ENCODE peak calls at places on chromosomes 16 and 17, in four cellular contexts. R is PC-9, T is H9, I is neural progenitor cell. O is an unnamed sample.

GRCh38 chr17:50114849-50115357 is 15.1 kb downstream of the SAMD14 start:
- DNase-seq in T (peak), I (peak), R (peak), O (no peak)

GRCh38 chr16:81641403-81642106 is 137.5 kb upstream of the PLCG2 start:
- DNase-seq in T (peak), R (no peak), I (peak), O (no peak)

GRCh38 chr17:50841949-50842354 is 6.6 kb downstream of the WFIKKN2 start:
- DNase-seq in T (peak), I (peak), R (peak), O (peak)

GRCh38 chr16:27692576-27692975 is 142.6 kb downstream of the KATNIP start:
- DNase-seq in R (no peak), I (no peak), T (no peak), O (no peak)

GRCh38 chr17:49845210-49845782 is 2.6 kb downstream of the TAC4 start:
- DNase-seq in R (no peak), I (no peak), T (no peak), O (no peak)

GRCh38 chr17:6660765-6661463 is 9.4 kb downstream of the C17orf100 start:
- DNase-seq in I (no peak), R (no peak), T (peak), O (no peak)

GRCh38 chr17:56899403-56899802 is 14.4 kb downstream of the TRIM25 start:
- DNase-seq in R (no peak), I (no peak), T (no peak), O (no peak)

GRCh38 chr17:76383645-76384221 is 676 bp upstream of the SPHK1 start:
- DNase-seq in T (peak), R (no peak), I (peak), O (no peak)

GRCh38 chr17:68599873-68600122 is 1.4 kb downstream of the FAM20A start:
- DNase-seq in T (no peak), R (no peak), I (no peak), O (no peak)

GRCh38 chr16:82603784-82604411 is 22.9 kb upstream of the CDH13 start:
- DNase-seq in I (peak), R (no peak), T (peak), O (no peak)

GRCh38 chr17:68707032-68707431 is 105.9 kb upstream of the FAM20A start:
- DNase-seq in I (peak), R (no peak), T (no peak), O (no peak)

GRCh38 chr16:84330685-84331050 is 36.0 kb downstream of the WFDC1 start:
- DNase-seq in T (no peak), I (no peak), R (no peak), O (no peak)

GRCh38 chr16:4754865-4755264 is 12.1 kb downstream of the ZNF500 start:
- DNase-seq in I (no peak), R (no peak), T (no peak), O (no peak)

GRCh38 chr17:15502315-15503112 is 35.1 kb upstream of the CDRT4 start:
- DNase-seq in T (peak), R (no peak), I (peak), O (peak)

GRCh38 chr16:56732832-56733231 is 2.9 kb downstream of the NUP93 start:
- DNase-seq in R (no peak), I (no peak), T (no peak), O (no peak)

GRCh38 chr17:82691714-82692113 is 6.8 kb downstream of the RAB40B start:
- DNase-seq in I (no peak), T (no peak), R (no peak), O (no peak)

GRCh38 chr17:31609331-31609730 is 217.9 kb downstream of the RAB11FIP4 start:
- DNase-seq in I (no peak), T (no peak), R (no peak), O (peak)

GRCh38 chr17:34958438-34958837 is 2.8 kb downstream of the CCT6B start:
- DNase-seq in T (no peak), I (no peak), R (no peak), O (no peak)

GRCh38 chr17:34961093-34961911 is at the start of the genes CCT6B and ZNF830:
- DNase-seq in T (peak), I (peak), R (peak), O (peak)
- TF ChIP-seq CTCF in T (no peak), I (no peak), R (no peak), O (no peak)

DNA sequence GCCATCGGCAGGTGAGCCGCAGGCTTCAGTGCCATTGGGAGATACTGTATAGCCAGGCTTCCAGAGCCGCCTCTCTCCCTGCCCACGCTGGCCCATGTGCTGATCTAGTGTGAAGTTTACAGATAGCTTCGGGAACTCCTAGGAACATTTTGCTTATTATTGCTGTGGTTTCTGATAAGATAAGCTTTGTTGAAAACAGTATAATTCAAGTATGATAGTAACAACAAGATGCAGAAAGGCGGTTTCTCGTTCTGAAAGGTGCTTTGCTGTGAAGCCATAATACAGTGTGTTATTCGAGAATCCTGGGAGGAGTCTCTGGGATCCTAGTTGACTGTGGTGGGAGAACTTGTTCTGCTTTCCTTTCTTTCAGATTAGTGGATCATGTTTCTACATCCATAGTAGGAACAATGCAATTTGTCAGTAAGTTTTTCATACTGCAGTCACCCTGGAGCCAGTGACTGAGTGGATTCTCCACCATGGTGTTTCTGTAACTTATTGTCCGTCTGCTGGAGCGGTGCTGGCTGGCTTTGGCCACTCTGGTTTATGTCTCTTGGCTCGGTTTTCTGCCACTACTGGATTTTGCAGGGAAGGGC is 31.5 kb downstream of the RAB11FIP3 start:
- DNase-seq in I (no peak), R (no peak), T (no peak), O (no peak)
- TF ChIP-seq CTCF in I (no peak), R (no peak), T (no peak), O (no peak)

GRCh38 chr16:85471469-85472431 is 141.4 kb upstream of the GSE1 start:
- DNase-seq in R (peak), T (no peak), I (no peak), O (no peak)
- TF ChIP-seq CTCF in R (no peak), T (no peak), I (no peak), O (no peak)

GRCh38 chr17:9575381-9576072 is at the start of gene STX8:
- DNase-seq in R (peak), T (peak), I (peak), O (peak)
- TF ChIP-seq CTCF in R (no peak), T (no peak), I (no peak), O (no peak)

DNA sequence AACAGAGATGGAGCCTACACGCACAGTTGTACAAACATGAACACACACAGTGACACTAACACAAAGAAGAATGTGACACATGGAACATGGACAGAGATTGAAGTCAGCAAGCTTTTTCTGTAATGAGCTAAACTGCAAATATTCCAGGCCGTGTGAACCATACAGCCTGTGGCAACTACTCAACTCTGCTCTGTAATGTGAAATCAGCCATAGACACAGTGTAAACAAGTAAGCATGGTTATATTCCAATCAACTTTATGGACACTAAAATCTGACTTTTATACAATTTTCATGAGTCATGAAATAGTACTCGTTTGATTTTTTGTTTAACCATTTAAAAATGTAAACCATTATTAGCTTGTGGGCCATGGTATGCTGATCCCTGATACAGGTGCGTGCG is 120.2 kb downstream of the SMG6 start:
- DNase-seq in R (no peak), I (no peak), T (no peak), O (no peak)
- TF ChIP-seq CTCF in R (no peak), I (no peak), T (no peak), O (no peak)

GRCh38 chr16:51374790-51375189 is 223.7 kb upstream of the SALL1 start:
- DNase-seq in T (no peak), R (no peak), I (no peak), O (no peak)

GRCh38 chr16:51374346-51374745 is 223.3 kb upstream of the SALL1 start:
- DNase-seq in T (no peak), I (no peak), R (no peak), O (no peak)

DNA sequence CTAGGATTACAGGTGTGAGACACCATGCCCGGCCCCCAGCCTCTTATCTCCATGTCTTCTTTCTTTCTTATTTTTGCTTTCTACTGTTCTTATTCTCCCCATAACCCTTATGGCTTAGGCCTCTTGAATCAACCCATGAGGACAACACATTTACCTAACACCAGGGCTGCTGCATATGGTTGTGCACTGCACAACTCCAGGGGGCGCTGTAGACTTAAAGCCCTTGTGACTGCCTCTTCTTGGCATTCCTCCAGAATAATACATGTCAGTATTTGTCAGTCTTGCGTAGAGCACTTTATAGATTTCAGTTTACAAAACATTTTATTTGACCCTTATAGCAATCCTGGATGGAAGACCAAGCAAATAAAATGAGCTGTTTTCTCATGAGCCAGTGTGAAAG is 225.0 kb upstream of the SALL1 start:
- DNase-seq in T (no peak), I (no peak), R (no peak), O (no peak)
- TF ChIP-seq CTCF in T (peak), I (peak), R (no peak), O (no peak)

GRCh38 chr17:43907425-43907981 is at the start of gene MPP2:
- DNase-seq in T (peak), R (no peak), I (peak), O (peak)
- TF ChIP-seq CTCF in T (no peak), R (no peak), I (peak), O (no peak)

GRCh38 chr16:88678224-88678979 is 7.9 kb downstream of the SNAI3 start:
- DNase-seq in I (no peak), T (peak), R (no peak), O (no peak)

GRCh38 chr16:88672776-88673175 is 9.9 kb upstream of the MVD start:
- DNase-seq in T (peak), I (peak), R (no peak), O (no peak)

GRCh38 chr16:88677721-88678120 is 8.6 kb downstream of the SNAI3 start:
- DNase-seq in I (no peak), R (no peak), T (no peak), O (no peak)

GRCh38 chr16:88673685-88674398 is 11.0 kb upstream of the MVD start:
- DNase-seq in T (no peak), I (no peak), R (no peak), O (no peak)

DNA sequence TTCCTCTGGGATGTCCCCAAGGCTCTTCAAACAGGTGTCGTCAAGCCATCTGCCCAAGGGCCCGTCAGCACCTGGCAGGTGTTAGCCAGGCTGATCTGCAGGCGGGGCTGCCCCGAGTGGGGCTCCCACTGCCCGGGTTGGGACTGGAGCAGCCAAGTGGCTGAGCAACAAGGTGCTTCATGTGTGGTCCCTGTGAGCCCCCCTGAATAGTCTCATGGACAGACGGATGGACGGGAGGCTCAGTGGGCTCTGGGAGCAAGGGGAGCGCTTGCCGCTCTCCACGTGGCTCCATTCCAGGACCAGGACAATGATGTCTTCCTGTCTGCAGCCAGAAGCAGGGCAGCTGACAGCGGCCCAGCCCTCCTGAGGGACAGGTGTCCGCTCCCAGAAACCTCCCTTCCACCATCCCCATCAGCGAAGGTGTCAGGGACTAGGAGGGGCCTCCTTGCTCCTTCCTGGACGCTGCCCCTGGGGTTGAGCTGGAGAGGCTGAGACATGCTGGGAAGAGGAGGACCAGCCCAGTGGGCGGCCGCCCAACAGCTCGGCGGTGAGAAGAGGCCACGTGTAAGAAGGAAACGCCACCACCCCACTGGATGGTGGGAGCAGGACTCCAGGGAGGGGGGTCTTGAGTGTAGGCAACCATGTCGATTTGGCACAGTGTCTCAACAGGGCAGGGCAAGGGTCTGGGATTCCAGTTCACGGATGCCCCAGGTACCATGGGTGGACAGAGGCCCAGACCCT is 9.6 kb downstream of the SNAI3 start:
- DNase-seq in I (no peak), R (no peak), T (no peak), O (no peak)
- TF ChIP-seq CTCF in I (no peak), R (no peak), T (no peak), O (no peak)